ENCODE peak calls at places on chromosomes 6 and 20, in four cellular contexts. H is activated T-cell treated with anti-CD3 and anti-CD28 coated beads for 1 hour, A is fibroblast of lung, M is amniotic stem cell. R is an unnamed sample.

GRCh38 chr6:115221185-115221584 is 839.5 kb downstream of the FRK start:
- DNase-seq in M (no peak), A (no peak), H (no peak), R (no peak)

GRCh38 chr6:170367241-170367640 is 60.7 kb downstream of the FAM120B start:
- DNase-seq in M (no peak), H (no peak), A (peak), R (no peak)

GRCh38 chr6:44735631-44735963 is 348.1 kb downstream of the CDC5L start:
- DNase-seq in H (no peak), A (no peak), M (no peak), R (no peak)

GRCh38 chr6:116060572-116061283 is at the start of gene FRK:
- DNase-seq in H (no peak), M (no peak), A (peak), R (no peak)

GRCh38 chr20:33081411-33082154 is 2.1 kb downstream of the BPIFB4 start:
- DNase-seq in H (no peak), M (no peak), A (no peak), R (no peak)

GRCh38 chr20:38779247-38780097 is 26.0 kb upstream of the PPP1R16B start:
- DNase-seq in M (no peak), H (no peak), A (no peak), R (no peak)

GRCh38 chr20:1527923-1528322 is 29.6 kb downstream of the SIRPD start:
- DNase-seq in M (no peak), H (no peak), A (no peak), R (no peak)

GRCh38 chr6:168180548-168181011 is 101.6 kb upstream of the FRMD1 start:
- DNase-seq in H (no peak), M (no peak), A (no peak), R (no peak)

GRCh38 chr20:44730441-44730840 is 15.2 kb upstream of the KCNK15 start:
- DNase-seq in M (peak), A (peak), H (no peak), R (peak)

GRCh38 chr6:35469711-35470662 is 1.8 kb downstream of the RPL10A start:
- DNase-seq in H (no peak), A (peak), M (no peak), R (peak)

GRCh38 chr6:5752282-5752681 is 254.4 kb downstream of the NRN1 start:
- DNase-seq in H (no peak), A (peak), M (peak), R (no peak)

GRCh38 chr6:37820713-37821069 is 1.2 kb downstream of the ZFAND3 start:
- DNase-seq in A (no peak), H (no peak), M (no peak), R (no peak)

GRCh38 chr6:52741872-52742271 is 21.4 kb downstream of the GSTA2 start:
- DNase-seq in M (no peak), H (no peak), A (no peak), R (no peak)

GRCh38 chr6:133093957-133094356 is 147.2 kb upstream of the EYA4 start:
- DNase-seq in A (no peak), H (no peak), M (no peak), R (no peak)

GRCh38 chr6:139747154-139747553 is 372.7 kb upstream of the CITED2 start:
- DNase-seq in M (no peak), A (no peak), H (no peak), R (no peak)

R was measured in SW 1271.